ENCODE peak calls at places on chromosome 4, in ten cellular contexts. X, I, P, S, H, N, Z, Q, E and V are unnamed samples.

GRCh38 chr4:128841402-128841801 is 31.9 kb downstream of the JADE1 start:
- DNase-seq in I (no peak), X (no peak), Q (no peak), P (no peak), Z (no peak), H (no peak), N (no peak), S (no peak), E (no peak), V (no peak)

GRCh38 chr4:41213563-41214157 is 682 bp downstream of the APBB2 start:
- DNase-seq in Z (no peak), H (no peak), N (no peak), I (no peak), Q (no peak), P (no peak), E (peak), X (no peak), S (no peak), V (peak)

GRCh38 chr4:13706716-13707115 is 79.2 kb upstream of the BOD1L1 start:
- DNase-seq in P (no peak), E (no peak), N (no peak), Q (no peak), H (no peak), I (no peak), S (no peak), Z (no peak), X (no peak), V (no peak)

GRCh38 chr4:173218411-173219125 is 50.0 kb downstream of the GALNT7 start:
- DNase-seq in H (no peak), X (no peak), S (no peak), Z (peak), E (no peak), Q (peak), I (no peak), P (peak), N (peak), V (no peak)

GRCh38 chr4:52949336-52949735 is 87.2 kb downstream of the RASL11B start:
- DNase-seq in P (no peak), Z (no peak), S (no peak), H (no peak), X (no peak), E (no peak), I (no peak), N (no peak), Q (no peak), V (no peak)

GRCh38 chr4:111453216-111453615 is 692.0 kb upstream of the FAM241A start:
- DNase-seq in Q (no peak), H (no peak), S (no peak), X (no peak), I (no peak), P (no peak), E (no peak), Z (no peak), N (peak), V (no peak)

GRCh38 chr4:77197361-77197760 is 40.4 kb downstream of the CCNG2 start:
- DNase-seq in Q (no peak), H (no peak), S (no peak), N (no peak), I (no peak), E (no peak), Z (no peak), P (no peak), X (no peak), V (no peak)

GRCh38 chr4:184784628-184785257 is 41.0 kb downstream of the ACSL1 start:
- DNase-seq in Q (no peak), X (no peak), N (no peak), I (no peak), S (no peak), E (no peak), H (peak), Z (no peak), P (no peak), V (no peak)

GRCh38 chr4:38917481-38918025 is 49.9 kb downstream of the FAM114A1 start:
- DNase-seq in N (no peak), S (no peak), E (no peak), X (no peak), P (peak), I (no peak), Z (no peak), Q (no peak), H (no peak), V (no peak)

GRCh38 chr4:116361782-116362181 is 723.6 kb downstream of the TRAM1L1 start:
- DNase-seq in E (no peak), Q (peak), H (no peak), X (no peak), S (no peak), P (no peak), I (no peak), Z (no peak), N (peak), V (no peak)

GRCh38 chr4:102169345-102169744 is 175.9 kb downstream of the SLC39A8 start:
- DNase-seq in Z (no peak), Q (peak), S (no peak), X (no peak), I (no peak), N (no peak), E (no peak), H (no peak), P (no peak), V (peak)

GRCh38 chr4:23922535-23923115 is 32.8 kb upstream of the PPARGC1A start:
- DNase-seq in P (no peak), Z (no peak), I (no peak), X (no peak), N (no peak), E (no peak), Q (no peak), S (no peak), H (no peak), V (no peak)

GRCh38 chr4:121876070-121876469 is 5.8 kb upstream of the BBS7 start:
- DNase-seq in E (no peak), N (no peak), P (no peak), Q (no peak), X (no peak), H (no peak), Z (no peak), I (no peak), S (no peak), V (no peak)

GRCh38 chr4:148353571-148353970 is 88.6 kb downstream of the NR3C2 start:
- DNase-seq in Z (no peak), I (no peak), N (no peak), X (no peak), Q (no peak), H (no peak), S (no peak), E (no peak), P (no peak), V (no peak)

GRCh38 chr4:107801766-107802211 is 22.9 kb upstream of the SGMS2 start:
- DNase-seq in N (peak), X (no peak), Z (peak), P (no peak), Q (no peak), S (no peak), H (no peak), I (no peak), E (no peak), V (no peak)

GRCh38 chr4:132001542-132001941 is 1147.6 kb upstream of the PCDH10 start:
- DNase-seq in P (peak), S (no peak), Q (peak), I (no peak), H (no peak), N (peak), E (no peak), Z (no peak), X (no peak), V (no peak)

GRCh38 chr4:17447056-17447455 is 64.8 kb downstream of the QDPR start:
- DNase-seq in I (no peak), H (no peak), S (no peak), P (peak), Q (peak), E (no peak), N (peak), Z (peak), X (no peak), V (no peak)

GRCh38 chr4:26223160-26223559 is 97.7 kb upstream of the RBPJ start:
- DNase-seq in P (no peak), S (no peak), X (no peak), Q (no peak), E (no peak), H (no peak), Z (peak), N (peak), I (no peak), V (no peak)

GRCh38 chr4:181911420-181911819 is 331.8 kb upstream of the TENM3 start:
- DNase-seq in I (no peak), S (no peak), N (peak), X (no peak), E (no peak), Z (peak), P (no peak), H (no peak), Q (peak), V (no peak)

GRCh38 chr4:38967260-38968095 is 64.7 kb downstream of the TMEM156 start:
- DNase-seq in I (peak), Z (peak), N (peak), X (no peak), S (no peak), Q (peak), H (peak), E (no peak), P (peak), V (no peak)

GRCh38 chr4:166143227-166143626 is 270.2 kb downstream of the TLL1 start:
- DNase-seq in Q (peak), I (no peak), N (peak), X (no peak), E (no peak), Z (no peak), P (peak), S (no peak), H (no peak), V (no peak)

GRCh38 chr4:1041147-1041935 is 29.9 kb downstream of the FGFRL1 start:
- DNase-seq in I (no peak), P (no peak), S (no peak), X (no peak), H (no peak), Q (peak), Z (no peak), N (peak), E (no peak), V (no peak)

GRCh38 chr4:20520901-20521300 is 179.4 kb upstream of the PACRGL start:
- DNase-seq in X (no peak), P (no peak), Q (peak), N (peak), S (no peak), H (no peak), Z (peak), I (no peak), E (no peak), V (no peak)

GRCh38 chr4:32318926-32319325 is 1598.8 kb downstream of the PCDH7 start:
- DNase-seq in X (no peak), E (no peak), S (no peak), N (no peak), P (no peak), H (no peak), Z (no peak), Q (no peak), I (no peak), V (no peak)

GRCh38 chr4:16801356-16801755 is 97.1 kb downstream of the LDB2 start:
- DNase-seq in H (no peak), X (no peak), N (no peak), I (no peak), P (no peak), Q (no peak), E (no peak), S (no peak), Z (no peak), V (no peak)

GRCh38 chr4:24603343-24603742 is 19.0 kb upstream of the DHX15 start:
- DNase-seq in H (no peak), E (no peak), S (no peak), N (no peak), X (no peak), P (no peak), Q (no peak), I (no peak), Z (no peak), V (no peak)

GRCh38 chr4:74374561-74375327 is 9.8 kb downstream of the EREG start:
- DNase-seq in I (peak), X (no peak), E (no peak), Q (peak), H (no peak), P (peak), S (no peak), Z (peak), N (peak), V (no peak)

GRCh38 chr4:2295535-2296442 is 33.9 kb upstream of the MXD4 start:
- DNase-seq in P (no peak), Q (no peak), I (no peak), X (no peak), N (no peak), S (no peak), E (no peak), Z (no peak), H (no peak), V (no peak)

GRCh38 chr4:60216752-60217151 is 983.4 kb upstream of the ADGRL3 start:
- DNase-seq in S (no peak), Z (no peak), Q (peak), I (no peak), E (no peak), P (no peak), N (peak), X (no peak), H (no peak), V (no peak)

GRCh38 chr4:32485976-32486375 is 1765.8 kb downstream of the PCDH7 start:
- DNase-seq in N (no peak), Z (no peak), P (no peak), S (no peak), X (no peak), E (no peak), Q (peak), I (no peak), H (peak), V (no peak)

GRCh38 chr4:137610960-137611359 is 78.7 kb upstream of the PCDH18 start:
- DNase-seq in P (no peak), X (no peak), Z (no peak), E (no peak), H (no peak), I (peak), S (no peak), Q (peak), N (peak), V (no peak)

GRCh38 chr4:47374477-47374876 is 89.0 kb downstream of the COMMD8 start:
- DNase-seq in Q (peak), E (no peak), P (peak), H (no peak), S (no peak), N (peak), I (no peak), X (no peak), Z (no peak), V (no peak)

GRCh38 chr4:127782025-127782274 is 172 bp upstream of the HSPA4L start:
- DNase-seq in P (peak), H (peak), Q (peak), S (peak), I (peak), Z (peak), N (peak), X (peak), E (peak), V (peak)

GRCh38 chr4:108425988-108426387 is 194.4 kb upstream of the RPL34 start:
- DNase-seq in S (no peak), X (no peak), Q (peak), I (peak), E (no peak), Z (peak), P (peak), H (no peak), N (peak), V (no peak)

GRCh38 chr4:184383497-184384055 is 90.8 kb downstream of the IRF2 start:
- DNase-seq in Q (peak), N (peak), S (no peak), X (no peak), I (peak), Z (peak), E (peak), P (peak), H (no peak), V (no peak)